ENCODE peak calls at places on chromosomes 12 and 14, in six cellular contexts. One of them, this sample, is unnamed.

GRCh38 chr14:96634896-96635295 is 132.7 kb downstream of the PAPOLA start:
- DNase-seq in IMR-90: no peak
- DNase-seq in psoas muscle: no peak
- DNase-seq in tibial artery: no peak
- DNase-seq in choroid plexus epithelial cell: no peak
- DNase-seq in lower leg skin: peak; percentile 60
- DNase-seq in this sample: no peak

GRCh38 chr14:42884100-42884499 is 1277.4 kb downstream of the LRFN5 start:
- DNase-seq in IMR-90: peak; percentile 93
- DNase-seq in lower leg skin: no peak
- DNase-seq in tibial artery: no peak
- DNase-seq in choroid plexus epithelial cell: peak; percentile 77
- DNase-seq in psoas muscle: no peak
- DNase-seq in this sample: no peak

GRCh38 chr14:101763941-101764709 is 2.6 kb downstream of the PPP2R5C start:
- DNase-seq in psoas muscle: no peak
- DNase-seq in IMR-90: no peak
- DNase-seq in tibial artery: no peak
- DNase-seq in choroid plexus epithelial cell: no peak
- DNase-seq in lower leg skin: no peak
- DNase-seq in this sample: no peak

GRCh38 chr12:124814741-124815613 is 48.7 kb downstream of the SCARB1 start:
- DNase-seq in psoas muscle: no peak
- DNase-seq in choroid plexus epithelial cell: peak; percentile 54
- DNase-seq in tibial artery: no peak
- DNase-seq in IMR-90: no peak
- DNase-seq in lower leg skin: no peak
- DNase-seq in this sample: no peak

GRCh38 chr14:64878775-64879634 is 702 bp downstream of the SPTB start:
- DNase-seq in tibial artery: no peak
- DNase-seq in choroid plexus epithelial cell: no peak
- DNase-seq in lower leg skin: no peak
- DNase-seq in psoas muscle: peak; percentile 39
- DNase-seq in IMR-90: no peak
- DNase-seq in this sample: peak; percentile 16

GRCh38 chr12:9961106-9961505 is 10.1 kb upstream of the CLEC12A start:
- DNase-seq in IMR-90: no peak
- DNase-seq in psoas muscle: no peak
- DNase-seq in lower leg skin: no peak
- DNase-seq in choroid plexus epithelial cell: no peak
- DNase-seq in tibial artery: no peak
- DNase-seq in this sample: no peak

GRCh38 chr12:93080452-93080851 is 151.4 kb upstream of the EEA1 start:
- DNase-seq in tibial artery: no peak
- DNase-seq in choroid plexus epithelial cell: no peak
- DNase-seq in IMR-90: no peak
- DNase-seq in psoas muscle: no peak
- DNase-seq in lower leg skin: no peak
- DNase-seq in this sample: no peak

GRCh38 chr14:90681889-90682429 is 134.3 kb downstream of the TTC7B start:
- DNase-seq in IMR-90: no peak
- DNase-seq in psoas muscle: no peak
- DNase-seq in choroid plexus epithelial cell: no peak
- DNase-seq in lower leg skin: no peak
- DNase-seq in tibial artery: no peak
- DNase-seq in this sample: no peak

GRCh38 chr12:107990325-107990724 is 138.8 kb upstream of the WSCD2 start:
- DNase-seq in lower leg skin: no peak
- DNase-seq in psoas muscle: peak; percentile 13
- DNase-seq in IMR-90: no peak
- DNase-seq in choroid plexus epithelial cell: peak; percentile 36
- DNase-seq in tibial artery: no peak
- DNase-seq in this sample: no peak

GRCh38 chr14:20460458-20461229 is 590 bp downstream of the PIP4P1 start:
- DNase-seq in lower leg skin: peak; percentile 87
- DNase-seq in IMR-90: no peak
- DNase-seq in choroid plexus epithelial cell: no peak
- DNase-seq in tibial artery: peak; percentile 73
- DNase-seq in psoas muscle: no peak
- DNase-seq in this sample: peak; percentile 65

GRCh38 chr12:131275824-131276223 is 322.1 kb downstream of the ADGRD1 start:
- DNase-seq in choroid plexus epithelial cell: no peak
- DNase-seq in IMR-90: no peak
- DNase-seq in lower leg skin: no peak
- DNase-seq in tibial artery: no peak
- DNase-seq in psoas muscle: no peak
- DNase-seq in this sample: no peak

GRCh38 chr14:79044894-79045624 is 874.9 kb downstream of the NRXN3 start:
- DNase-seq in psoas muscle: no peak
- DNase-seq in lower leg skin: no peak
- DNase-seq in choroid plexus epithelial cell: peak; percentile 72
- DNase-seq in IMR-90: peak; percentile 88
- DNase-seq in tibial artery: no peak
- DNase-seq in this sample: no peak

GRCh38 chr12:26651566-26652188 is 181.3 kb downstream of the ITPR2 start:
- DNase-seq in psoas muscle: no peak
- DNase-seq in tibial artery: no peak
- DNase-seq in lower leg skin: no peak
- DNase-seq in choroid plexus epithelial cell: peak; percentile 90
- DNase-seq in IMR-90: peak; percentile 88
- DNase-seq in this sample: no peak

GRCh38 chr14:78863143-78863542 is 693.0 kb downstream of the NRXN3 start:
- DNase-seq in lower leg skin: no peak
- DNase-seq in choroid plexus epithelial cell: peak; percentile 49
- DNase-seq in tibial artery: no peak
- DNase-seq in psoas muscle: no peak
- DNase-seq in IMR-90: peak; percentile 43
- DNase-seq in this sample: no peak

GRCh38 chr12:4114986-4115385 is 158.6 kb upstream of the CCND2 start:
- DNase-seq in IMR-90: no peak
- DNase-seq in psoas muscle: no peak
- DNase-seq in choroid plexus epithelial cell: no peak
- DNase-seq in tibial artery: no peak
- DNase-seq in lower leg skin: peak; percentile 75
- DNase-seq in this sample: no peak

GRCh38 chr12:87953257-87953860 is 75.8 kb downstream of the C12orf50 start:
- DNase-seq in choroid plexus epithelial cell: peak; percentile 89
- DNase-seq in psoas muscle: no peak
- DNase-seq in lower leg skin: no peak
- DNase-seq in IMR-90: peak; percentile 71
- DNase-seq in tibial artery: no peak
- DNase-seq in this sample: no peak

GRCh38 chr14:80930095-80930494 is 11.4 kb downstream of the CEP128 start:
- DNase-seq in choroid plexus epithelial cell: no peak
- DNase-seq in lower leg skin: no peak
- DNase-seq in psoas muscle: no peak
- DNase-seq in tibial artery: no peak
- DNase-seq in IMR-90: no peak
- DNase-seq in this sample: no peak

GRCh38 chr14:80926706-80927384 is 14.7 kb downstream of the CEP128 start:
- DNase-seq in choroid plexus epithelial cell: peak; percentile 52
- DNase-seq in IMR-90: peak; percentile 90
- DNase-seq in tibial artery: no peak
- DNase-seq in lower leg skin: no peak
- DNase-seq in psoas muscle: no peak
- DNase-seq in this sample: no peak

GRCh38 chr14:80930836-80931389 is 10.6 kb downstream of the CEP128 start:
- DNase-seq in lower leg skin: no peak
- DNase-seq in psoas muscle: no peak
- DNase-seq in tibial artery: no peak
- DNase-seq in IMR-90: peak; percentile 96
- DNase-seq in choroid plexus epithelial cell: peak; percentile 93
- DNase-seq in this sample: no peak

GRCh38 chr14:80924365-80925103 is 17.0 kb downstream of the CEP128 start:
- DNase-seq in tibial artery: no peak
- DNase-seq in IMR-90: no peak
- DNase-seq in choroid plexus epithelial cell: no peak
- DNase-seq in psoas muscle: no peak
- DNase-seq in lower leg skin: no peak
- DNase-seq in this sample: no peak

GRCh38 chr14:80927385-80927989 is 14.1 kb downstream of the CEP128 start:
- DNase-seq in choroid plexus epithelial cell: no peak
- DNase-seq in tibial artery: no peak
- DNase-seq in IMR-90: no peak
- DNase-seq in psoas muscle: no peak
- DNase-seq in lower leg skin: no peak
- DNase-seq in this sample: no peak
- TF ChIP-seq CTCF in choroid plexus epithelial cell: peak; percentile 24
- TF ChIP-seq CTCF in tibial artery: no peak
- TF ChIP-seq CTCF in IMR-90: peak; percentile 6
- TF ChIP-seq CTCF in psoas muscle: no peak
- TF ChIP-seq CTCF in lower leg skin: no peak
- TF ChIP-seq CTCF in this sample: no peak

DNA sequence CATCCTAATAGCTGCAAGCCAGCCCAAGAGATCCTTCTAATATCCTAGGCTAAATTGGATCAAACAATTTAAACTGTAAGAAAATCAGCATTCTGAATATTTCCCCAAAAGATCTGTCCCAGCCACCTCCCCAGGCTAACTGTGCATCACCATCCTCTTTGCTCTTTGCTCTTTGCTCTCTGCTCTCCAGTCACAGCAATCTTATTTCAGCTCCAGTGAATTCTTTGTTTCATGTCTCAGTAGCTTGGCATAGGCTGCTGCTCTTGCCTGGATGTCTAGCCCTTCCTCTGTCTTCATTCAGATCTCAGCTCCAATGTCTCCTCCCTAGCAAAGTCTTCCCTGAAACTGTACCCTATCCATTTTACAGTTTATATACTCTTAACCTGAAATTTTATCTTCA is 399.8 kb upstream of the USP15 start:
- DNase-seq in tibial artery: no peak
- DNase-seq in lower leg skin: no peak
- DNase-seq in choroid plexus epithelial cell: peak; percentile 6
- DNase-seq in psoas muscle: no peak
- DNase-seq in IMR-90: no peak
- DNase-seq in this sample: no peak
- TF ChIP-seq CTCF in tibial artery: no peak
- TF ChIP-seq CTCF in lower leg skin: no peak
- TF ChIP-seq CTCF in choroid plexus epithelial cell: no peak
- TF ChIP-seq CTCF in psoas muscle: no peak
- TF ChIP-seq CTCF in IMR-90: no peak
- TF ChIP-seq CTCF in this sample: no peak

GRCh38 chr12:13864081-13864673 is 117.2 kb downstream of the GRIN2B start:
- DNase-seq in IMR-90: peak; percentile 61
- DNase-seq in lower leg skin: peak; percentile 90
- DNase-seq in tibial artery: peak; percentile 72
- DNase-seq in psoas muscle: peak; percentile 64
- DNase-seq in choroid plexus epithelial cell: peak; percentile 69
- DNase-seq in this sample: peak; percentile 45
- TF ChIP-seq CTCF in IMR-90: peak; percentile 67
- TF ChIP-seq CTCF in lower leg skin: no peak
- TF ChIP-seq CTCF in tibial artery: peak; percentile 78
- TF ChIP-seq CTCF in psoas muscle: peak; percentile 72
- TF ChIP-seq CTCF in choroid plexus epithelial cell: peak; percentile 80
- TF ChIP-seq CTCF in this sample: peak; percentile 80

GRCh38 chr12:52566847-52567291 is 6.8 kb downstream of the KRT74 start:
- DNase-seq in tibial artery: no peak
- DNase-seq in IMR-90: no peak
- DNase-seq in lower leg skin: no peak
- DNase-seq in choroid plexus epithelial cell: no peak
- DNase-seq in psoas muscle: no peak
- DNase-seq in this sample: no peak

GRCh38 chr12:52557481-52557880 is 4.5 kb upstream of the KRT71 start:
- DNase-seq in choroid plexus epithelial cell: no peak
- DNase-seq in lower leg skin: no peak
- DNase-seq in tibial artery: no peak
- DNase-seq in IMR-90: no peak
- DNase-seq in psoas muscle: no peak
- DNase-seq in this sample: no peak

GRCh38 chr12:52564582-52564981 is 9.1 kb downstream of the KRT74 start:
- DNase-seq in choroid plexus epithelial cell: no peak
- DNase-seq in lower leg skin: no peak
- DNase-seq in tibial artery: no peak
- DNase-seq in IMR-90: no peak
- DNase-seq in psoas muscle: no peak
- DNase-seq in this sample: no peak

GRCh38 chr12:52559979-52560378 is 7.0 kb upstream of the KRT71 start:
- DNase-seq in tibial artery: no peak
- DNase-seq in psoas muscle: no peak
- DNase-seq in IMR-90: no peak
- DNase-seq in lower leg skin: no peak
- DNase-seq in choroid plexus epithelial cell: no peak
- DNase-seq in this sample: no peak

GRCh38 chr12:52561880-52562449 is 9.0 kb upstream of the KRT71 start:
- DNase-seq in IMR-90: no peak
- DNase-seq in choroid plexus epithelial cell: peak; percentile 15
- DNase-seq in tibial artery: no peak
- DNase-seq in lower leg skin: no peak
- DNase-seq in psoas muscle: no peak
- DNase-seq in this sample: no peak
- TF ChIP-seq CTCF in IMR-90: no peak
- TF ChIP-seq CTCF in choroid plexus epithelial cell: peak; percentile 51
- TF ChIP-seq CTCF in tibial artery: no peak
- TF ChIP-seq CTCF in lower leg skin: no peak
- TF ChIP-seq CTCF in psoas muscle: no peak
- TF ChIP-seq CTCF in this sample: no peak

This sample was measured in activated B cell treated with CpG ODN at 0.5 μM for 24 hours.